ENCODE peak calls at places on chromosomes 3 and 15, in five cellular contexts. D, U, F, X and P are unnamed samples.

GRCh38 chr3:70273492-70273891 is 38.9 kb downstream of the MDFIC2 start:
- DNase-seq in D (no peak), U (peak), X (no peak), F (no peak), P (no peak)

GRCh38 chr15:81061490-81062235 is 60.9 kb downstream of the TLNRD1 start:
- DNase-seq in D (no peak), U (peak), X (no peak), F (no peak), P (no peak)

GRCh38 chr3:39637807-39638206 is 170.3 kb downstream of the MOBP start:
- DNase-seq in U (peak), F (no peak), X (peak), D (no peak), P (no peak)

GRCh38 chr15:29968099-29968892 is 114.5 kb upstream of the GOLGA8J start:
- DNase-seq in U (no peak), F (no peak), D (no peak), X (no peak), P (no peak)

GRCh38 chr3:126828306-126828705 is 124.3 kb downstream of the CHCHD6 start:
- DNase-seq in X (no peak), U (no peak), D (peak), F (no peak), P (no peak)

GRCh38 chr15:57656434-57656833 is 50.1 kb upstream of the POLR2M start:
- DNase-seq in D (no peak), U (no peak), X (no peak), F (no peak), P (no peak)

GRCh38 chr15:35078221-35078915 is 6.7 kb downstream of the NANOGP8 start:
- DNase-seq in U (peak), F (no peak), X (peak), D (no peak), P (peak)

GRCh38 chr3:30350901-30351300 is 255.5 kb upstream of the TGFBR2 start:
- DNase-seq in X (no peak), U (no peak), F (no peak), D (no peak), P (no peak)

GRCh38 chr3:155281892-155282291 is 11.6 kb downstream of the STRIT1 start:
- DNase-seq in F (no peak), D (no peak), U (peak), X (no peak), P (no peak)

GRCh38 chr3:6921876-6922275 is 61.0 kb downstream of the GRM7 start:
- DNase-seq in X (no peak), F (no peak), U (no peak), D (no peak), P (no peak)

GRCh38 chr3:180183346-180183745 is 146.6 kb upstream of the PEX5L start:
- DNase-seq in X (no peak), F (no peak), D (no peak), U (no peak), P (no peak)

GRCh38 chr15:43241100-43241499 is 20.3 kb upstream of the EPB42 start:
- DNase-seq in F (no peak), D (no peak), X (no peak), U (peak), P (no peak)

GRCh38 chr3:108293858-108294257 is 2.5 kb upstream of the HHLA2 start:
- DNase-seq in U (no peak), F (no peak), X (no peak), D (no peak), P (peak)

GRCh38 chr3:58167431-58168351 is 43.1 kb downstream of the DNASE1L3 start:
- DNase-seq in D (peak), U (peak), X (no peak), F (no peak), P (peak)

GRCh38 chr3:124075758-124076157 is 83.8 kb upstream of the ROPN1 start:
- DNase-seq in X (no peak), U (no peak), D (no peak), F (no peak), P (no peak)

GRCh38 chr15:40844543-40844981 is 714 bp downstream of the SPINT1 start:
- DNase-seq in D (no peak), F (peak), X (no peak), U (no peak), P (peak)

GRCh38 chr3:123338021-123338619 is 110.8 kb downstream of the ADCY5 start:
- DNase-seq in D (no peak), X (no peak), F (peak), U (no peak), P (no peak)

GRCh38 chr3:123597561-123597960 is 12.7 kb upstream of the HACD2 start:
- DNase-seq in U (no peak), X (no peak), F (no peak), D (no peak), P (no peak)

GRCh38 chr3:14144423-14145075 is 19.7 kb downstream of the TMEM43 start:
- DNase-seq in F (peak), D (peak), X (peak), U (peak), P (peak)

GRCh38 chr15:70316059-70316600 is 218.4 kb upstream of the TLE3 start:
- DNase-seq in D (no peak), F (no peak), X (no peak), U (peak), P (no peak)

GRCh38 chr3:385151-385550 is 188.6 kb downstream of the CHL1 start:
- DNase-seq in U (peak), D (no peak), F (no peak), X (no peak), P (no peak)

GRCh38 chr15:25950014-25950413 is 86.9 kb upstream of the ATP10A start:
- DNase-seq in U (no peak), X (no peak), D (no peak), F (no peak), P (no peak)

GRCh38 chr15:25943831-25944230 is 80.7 kb upstream of the ATP10A start:
- DNase-seq in F (no peak), U (no peak), D (no peak), X (no peak), P (no peak)

GRCh38 chr15:25946241-25946786 is 83.2 kb upstream of the ATP10A start:
- DNase-seq in F (no peak), X (no peak), D (no peak), U (no peak), P (no peak)

GRCh38 chr15:25944386-25944785 is 81.3 kb upstream of the ATP10A start:
- DNase-seq in X (no peak), D (no peak), U (no peak), F (no peak), P (no peak)

GRCh38 chr15:25947336-25948080 is 84.4 kb upstream of the ATP10A start:
- DNase-seq in F (no peak), U (peak), X (no peak), D (no peak), P (no peak)
- TF ChIP-seq CTCF in F (no peak), U (no peak), X (peak), D (no peak), P (no peak)

DNA sequence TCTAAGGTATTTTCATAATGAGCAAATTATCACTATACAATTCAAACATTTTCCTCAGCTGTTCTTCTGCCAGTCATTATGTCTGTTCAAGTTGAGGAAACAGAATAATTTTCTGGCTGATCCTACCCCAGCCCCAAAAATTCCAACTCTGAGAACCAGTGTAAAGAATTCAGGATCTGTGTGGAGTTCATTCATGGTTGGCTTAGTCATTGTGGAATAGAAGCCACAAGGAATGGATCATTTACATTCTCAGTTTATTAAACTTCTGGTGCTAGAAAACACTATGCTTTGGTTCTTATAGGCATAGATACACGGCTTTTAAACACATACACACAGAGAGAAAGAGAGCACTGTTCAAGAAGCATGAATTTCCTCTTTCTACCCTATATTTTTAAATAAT is 134.6 kb downstream of the CMSS1 start:
- DNase-seq in X (peak), F (no peak), D (no peak), U (peak), P (no peak)
- TF ChIP-seq CTCF in X (no peak), F (no peak), D (no peak), U (no peak), P (no peak)

DNA sequence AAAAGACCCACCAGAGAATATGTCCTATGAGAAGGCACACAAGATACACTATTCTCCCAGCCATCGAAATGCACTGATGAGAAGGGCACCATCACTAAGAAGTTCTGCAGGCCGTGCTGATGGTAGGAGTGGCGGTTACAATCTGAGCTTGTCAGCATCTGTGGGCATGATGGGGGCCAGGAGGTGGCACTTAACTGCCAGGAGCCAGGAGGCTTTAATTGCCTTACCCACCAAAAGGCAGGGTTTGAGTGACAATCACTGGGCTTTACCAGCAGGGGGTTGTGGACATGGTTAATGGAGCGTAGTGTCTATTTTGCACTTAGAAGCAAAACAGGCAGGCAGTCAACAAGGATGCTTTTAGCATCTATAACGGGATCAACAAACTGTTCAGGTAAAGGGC is 16.0 kb upstream of the SQOR start:
- DNase-seq in D (no peak), F (no peak), X (no peak), U (no peak), P (no peak)
- TF ChIP-seq CTCF in D (no peak), F (no peak), X (peak), U (no peak), P (no peak)

DNA sequence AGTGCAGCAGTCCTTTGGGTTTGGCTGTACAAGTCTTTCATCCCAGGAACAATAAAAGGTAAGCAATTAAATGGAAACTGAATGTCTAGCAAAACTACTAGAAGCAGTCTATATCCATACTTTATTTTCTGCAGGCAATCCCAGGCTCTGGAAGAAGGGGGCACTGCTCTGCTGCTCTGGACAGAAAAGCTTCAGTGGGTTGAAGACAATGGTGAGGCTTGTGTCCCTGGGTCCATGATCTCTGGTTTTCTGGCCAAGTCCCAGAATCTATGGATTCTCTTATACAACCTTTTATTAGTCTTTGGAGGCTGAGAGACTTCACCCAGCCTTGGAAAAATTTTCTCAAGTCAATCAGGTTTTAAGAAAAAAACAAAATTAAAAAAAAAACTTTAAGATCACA is 35.6 kb downstream of the SCAP start:
- DNase-seq in D (no peak), U (no peak), X (no peak), F (no peak), P (no peak)
- TF ChIP-seq CTCF in D (peak), U (peak), X (peak), F (no peak), P (peak)

DNA sequence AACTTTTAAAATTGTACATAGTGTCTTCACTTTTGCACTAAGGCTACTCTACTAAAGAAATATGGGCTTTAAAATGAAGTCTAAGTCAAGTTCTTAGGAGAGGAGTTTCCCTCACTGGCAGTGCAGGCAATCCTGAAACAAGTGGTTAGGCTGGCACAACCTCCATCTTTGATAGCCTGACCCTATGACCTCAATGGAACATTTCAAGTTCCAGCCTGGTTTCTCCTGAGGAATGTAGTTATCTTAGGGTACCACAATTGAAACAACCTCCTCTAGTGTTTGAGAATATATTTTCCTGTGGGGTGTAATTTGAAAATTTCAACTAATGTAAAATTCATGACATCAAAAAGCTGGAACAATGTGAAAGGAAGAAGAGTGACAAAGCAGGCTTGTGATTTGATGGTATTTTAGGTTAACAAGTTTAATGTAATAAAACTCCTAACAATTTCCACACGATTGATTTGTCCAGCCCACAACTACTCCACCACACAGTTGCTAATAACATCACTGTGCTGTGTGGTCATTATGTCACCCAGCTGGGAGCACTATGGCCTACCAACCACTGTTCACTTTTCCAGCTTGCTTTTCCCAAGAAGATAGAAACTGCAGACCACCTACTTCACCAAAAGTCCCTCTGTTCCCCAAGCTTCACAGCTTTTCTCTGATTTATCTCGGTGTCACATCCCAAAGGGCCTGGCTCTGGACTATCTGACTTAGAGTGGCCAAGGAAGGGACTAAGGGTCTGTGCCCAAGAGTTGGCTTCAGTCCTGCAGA is 1.8 kb downstream of the WWTR1 start:
- DNase-seq in X (no peak), U (no peak), D (no peak), F (no peak), P (peak)
- TF ChIP-seq CTCF in X (no peak), U (no peak), D (no peak), F (no peak), P (no peak)